ENCODE peak calls at places on chromosomes 7 and 10, in eight cellular contexts. One of them, this sample, is unnamed.

GRCh38 chr10:63829020-63829419 is 307.8 kb downstream of the REEP3 start:
- DNase-seq in colonic mucosa: no peak
- DNase-seq in A673: no peak
- DNase-seq in left ventricle myocardium inferior: no peak
- DNase-seq in kidney epithelial cell: no peak
- DNase-seq in HCT116: no peak
- DNase-seq in suprapubic skin: no peak
- DNase-seq in psoas muscle: no peak
- DNase-seq in this sample: no peak

GRCh38 chr7:33233659-33234058 is 104.3 kb downstream of the BBS9 start:
- DNase-seq in colonic mucosa: no peak
- DNase-seq in A673: no peak
- DNase-seq in left ventricle myocardium inferior: no peak
- DNase-seq in kidney epithelial cell: no peak
- DNase-seq in HCT116: no peak
- DNase-seq in suprapubic skin: no peak
- DNase-seq in psoas muscle: no peak
- DNase-seq in this sample: no peak

GRCh38 chr7:6709808-6710207 is 3.1 kb upstream of the ZNF12 start:
- DNase-seq in colonic mucosa: no peak
- DNase-seq in A673: peak; percentile 28
- DNase-seq in left ventricle myocardium inferior: no peak
- DNase-seq in kidney epithelial cell: no peak
- DNase-seq in HCT116: peak; percentile 34
- DNase-seq in suprapubic skin: no peak
- DNase-seq in psoas muscle: no peak
- DNase-seq in this sample: no peak

GRCh38 chr7:95805909-95806308 is 33.6 kb downstream of the DYNC1I1 start:
- DNase-seq in colonic mucosa: no peak
- DNase-seq in A673: no peak
- DNase-seq in left ventricle myocardium inferior: no peak
- DNase-seq in kidney epithelial cell: no peak
- DNase-seq in HCT116: no peak
- DNase-seq in suprapubic skin: no peak
- DNase-seq in psoas muscle: no peak
- DNase-seq in this sample: no peak

GRCh38 chr7:8913687-8914086 is 480.3 kb downstream of the NXPH1 start:
- DNase-seq in colonic mucosa: no peak
- DNase-seq in A673: no peak
- DNase-seq in left ventricle myocardium inferior: no peak
- DNase-seq in kidney epithelial cell: no peak
- DNase-seq in HCT116: no peak
- DNase-seq in suprapubic skin: no peak
- DNase-seq in psoas muscle: no peak
- DNase-seq in this sample: no peak

GRCh38 chr10:30755474-30755873 is 125.9 kb upstream of the LYZL2 start:
- DNase-seq in colonic mucosa: no peak
- DNase-seq in A673: no peak
- DNase-seq in left ventricle myocardium inferior: peak; percentile 64
- DNase-seq in kidney epithelial cell: no peak
- DNase-seq in HCT116: no peak
- DNase-seq in suprapubic skin: no peak
- DNase-seq in psoas muscle: no peak
- DNase-seq in this sample: peak; percentile 87

GRCh38 chr7:75966209-75966961 is 28.0 kb downstream of the TMEM120A start:
- DNase-seq in colonic mucosa: peak; percentile 42
- DNase-seq in A673: no peak
- DNase-seq in left ventricle myocardium inferior: peak; percentile 66
- DNase-seq in kidney epithelial cell: no peak
- DNase-seq in HCT116: no peak
- DNase-seq in suprapubic skin: peak; percentile 82
- DNase-seq in psoas muscle: peak; percentile 86
- DNase-seq in this sample: peak; percentile 49

GRCh38 chr10:35011771-35012191 is 78.4 kb downstream of the CUL2 start:
- DNase-seq in colonic mucosa: no peak
- DNase-seq in A673: no peak
- DNase-seq in left ventricle myocardium inferior: no peak
- DNase-seq in kidney epithelial cell: no peak
- DNase-seq in HCT116: no peak
- DNase-seq in suprapubic skin: no peak
- DNase-seq in psoas muscle: no peak
- DNase-seq in this sample: no peak

GRCh38 chr7:68958571-68958970 is 639.7 kb upstream of the AUTS2 start:
- DNase-seq in colonic mucosa: no peak
- DNase-seq in A673: no peak
- DNase-seq in left ventricle myocardium inferior: no peak
- DNase-seq in kidney epithelial cell: no peak
- DNase-seq in HCT116: no peak
- DNase-seq in suprapubic skin: no peak
- DNase-seq in psoas muscle: no peak
- DNase-seq in this sample: no peak

GRCh38 chr7:71442492-71443196 is 310.7 kb downstream of the GALNT17 start:
- DNase-seq in colonic mucosa: no peak
- DNase-seq in A673: no peak
- DNase-seq in left ventricle myocardium inferior: no peak
- DNase-seq in kidney epithelial cell: no peak
- DNase-seq in HCT116: no peak
- DNase-seq in suprapubic skin: peak; percentile 55
- DNase-seq in psoas muscle: no peak
- DNase-seq in this sample: no peak

GRCh38 chr7:73703985-73704639 is 15.4 kb downstream of the STX1A start:
- DNase-seq in colonic mucosa: peak; percentile 71
- DNase-seq in A673: peak; percentile 93
- DNase-seq in left ventricle myocardium inferior: peak; percentile 45
- DNase-seq in kidney epithelial cell: no peak
- DNase-seq in HCT116: no peak
- DNase-seq in suprapubic skin: no peak
- DNase-seq in psoas muscle: peak; percentile 73
- DNase-seq in this sample: no peak

GRCh38 chr7:79293655-79294142 is 159.8 kb downstream of the MAGI2 start:
- DNase-seq in colonic mucosa: peak; percentile 42
- DNase-seq in A673: no peak
- DNase-seq in left ventricle myocardium inferior: no peak
- DNase-seq in kidney epithelial cell: no peak
- DNase-seq in HCT116: no peak
- DNase-seq in suprapubic skin: no peak
- DNase-seq in psoas muscle: no peak
- DNase-seq in this sample: no peak

GRCh38 chr7:21960922-21961321 is 15.2 kb upstream of the CDCA7L start:
- DNase-seq in colonic mucosa: no peak
- DNase-seq in A673: no peak
- DNase-seq in left ventricle myocardium inferior: no peak
- DNase-seq in kidney epithelial cell: peak; percentile 61
- DNase-seq in HCT116: no peak
- DNase-seq in suprapubic skin: no peak
- DNase-seq in psoas muscle: no peak
- DNase-seq in this sample: peak; percentile 47

GRCh38 chr7:37952240-37952639 is 31.8 kb downstream of the EPDR1 start:
- DNase-seq in colonic mucosa: no peak
- DNase-seq in A673: no peak
- DNase-seq in left ventricle myocardium inferior: no peak
- DNase-seq in kidney epithelial cell: no peak
- DNase-seq in HCT116: no peak
- DNase-seq in suprapubic skin: no peak
- DNase-seq in psoas muscle: no peak
- DNase-seq in this sample: no peak

GRCh38 chr10:98030991-98031431 is 590 bp upstream of the CRTAC1 start:
- DNase-seq in colonic mucosa: no peak
- DNase-seq in A673: no peak
- DNase-seq in left ventricle myocardium inferior: no peak
- DNase-seq in kidney epithelial cell: no peak
- DNase-seq in HCT116: no peak
- DNase-seq in suprapubic skin: no peak
- DNase-seq in psoas muscle: no peak
- DNase-seq in this sample: no peak

GRCh38 chr10:31635415-31636065 is 293.1 kb downstream of the ARHGAP12 start:
- DNase-seq in colonic mucosa: no peak
- DNase-seq in A673: no peak
- DNase-seq in left ventricle myocardium inferior: no peak
- DNase-seq in kidney epithelial cell: no peak
- DNase-seq in HCT116: no peak
- DNase-seq in suprapubic skin: no peak
- DNase-seq in psoas muscle: no peak
- DNase-seq in this sample: no peak

DNA sequence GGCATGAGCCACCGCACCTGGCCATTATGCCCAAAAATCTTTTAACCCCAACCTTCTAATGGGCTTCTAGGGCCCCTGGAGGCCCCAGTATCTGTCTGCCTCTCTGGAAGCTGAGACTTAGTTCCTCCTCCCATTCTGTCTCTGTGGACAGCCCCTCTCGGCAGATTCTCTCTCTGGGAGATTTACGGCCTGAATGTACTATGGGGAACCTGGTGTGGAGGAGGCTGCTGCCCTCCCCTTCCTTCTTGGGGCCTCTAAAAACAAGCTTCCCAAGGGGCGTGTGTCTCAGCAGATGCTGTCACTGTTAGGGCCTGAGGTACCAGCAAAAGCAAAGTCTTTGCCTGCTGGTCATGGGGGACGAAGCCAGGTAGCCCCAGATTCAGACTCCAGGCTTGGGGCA is 35.8 kb upstream of the PRKAR1B start:
- DNase-seq in colonic mucosa: no peak
- DNase-seq in A673: no peak
- DNase-seq in left ventricle myocardium inferior: no peak
- DNase-seq in kidney epithelial cell: no peak
- DNase-seq in HCT116: no peak
- DNase-seq in suprapubic skin: no peak
- DNase-seq in psoas muscle: no peak
- DNase-seq in this sample: no peak
- H3K27me3 ChIP-seq in colonic mucosa: no peaks in the 10 kb centered on the region
- H3K27me3 ChIP-seq in A673: no peaks in the 10 kb centered on the region
- H3K27me3 ChIP-seq in left ventricle myocardium inferior: no peaks in the 10 kb centered on the region
- H3K27me3 ChIP-seq in kidney epithelial cell: no peaks in the 10 kb centered on the region
- H3K27me3 ChIP-seq in HCT116: no peaks in the 10 kb centered on the region
- H3K27me3 ChIP-seq in suprapubic skin: no peaks in the 10 kb centered on the region
- H3K27me3 ChIP-seq in psoas muscle: no peaks in the 10 kb centered on the region
- H3K27me3 ChIP-seq in this sample: no peaks in the 10 kb centered on the region

GRCh38 chr7:158357106-158357897 is 230.3 kb downstream of the PTPRN2 start:
- DNase-seq in colonic mucosa: no peak
- DNase-seq in A673: no peak
- DNase-seq in left ventricle myocardium inferior: no peak
- DNase-seq in kidney epithelial cell: no peak
- DNase-seq in HCT116: no peak
- DNase-seq in suprapubic skin: no peak
- DNase-seq in psoas muscle: no peak
- DNase-seq in this sample: no peak
- TF ChIP-seq CTCF in colonic mucosa: no peak
- TF ChIP-seq CTCF in A673: no peak
- TF ChIP-seq CTCF in left ventricle myocardium inferior: no peak
- TF ChIP-seq CTCF in kidney epithelial cell: no peak
- TF ChIP-seq CTCF in HCT116: no peak
- TF ChIP-seq CTCF in suprapubic skin: no peak
- TF ChIP-seq CTCF in psoas muscle: no peak
- TF ChIP-seq CTCF in this sample: no peak

DNA sequence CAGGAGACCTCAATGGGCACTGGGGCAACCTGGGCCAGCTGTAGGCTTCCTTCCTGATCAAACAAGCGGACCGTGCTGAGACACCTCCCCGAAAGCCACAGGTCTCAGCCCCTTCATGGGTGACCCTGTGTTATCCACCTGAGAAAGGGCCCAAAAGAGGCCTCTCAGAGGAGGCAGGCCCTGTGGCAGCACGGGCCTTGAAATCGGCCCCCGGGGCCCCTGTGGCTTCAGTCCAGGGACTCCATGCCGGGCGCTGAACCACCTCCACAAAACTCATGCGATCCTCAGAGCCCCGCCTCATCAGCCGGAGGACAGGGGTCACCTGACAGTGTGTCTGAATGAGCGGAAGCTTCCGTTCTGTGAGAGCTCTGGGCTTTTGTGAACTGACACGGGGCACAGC is 307.1 kb downstream of the PAXIP1 start:
- DNase-seq in colonic mucosa: no peak
- DNase-seq in A673: no peak
- DNase-seq in left ventricle myocardium inferior: no peak
- DNase-seq in kidney epithelial cell: no peak
- DNase-seq in HCT116: no peak
- DNase-seq in suprapubic skin: no peak
- DNase-seq in psoas muscle: no peak
- DNase-seq in this sample: no peak
- H3K27me3 ChIP-seq in colonic mucosa: no peaks in the 10 kb centered on the region
- H3K27me3 ChIP-seq in A673: no peaks in the 10 kb centered on the region
- H3K27me3 ChIP-seq in left ventricle myocardium inferior: peaks cover 27% of the 10 kb centered on the region
- H3K27me3 ChIP-seq in kidney epithelial cell: no peaks in the 10 kb centered on the region
- H3K27me3 ChIP-seq in HCT116: no peaks in the 10 kb centered on the region
- H3K27me3 ChIP-seq in suprapubic skin: no peaks in the 10 kb centered on the region
- H3K27me3 ChIP-seq in psoas muscle: no peaks in the 10 kb centered on the region
- H3K27me3 ChIP-seq in this sample: no peaks in the 10 kb centered on the region

GRCh38 chr7:140640727-140641531 is at the start of gene DENND2A:
- DNase-seq in colonic mucosa: peak; percentile 70
- DNase-seq in A673: no peak
- DNase-seq in left ventricle myocardium inferior: peak; percentile 84
- DNase-seq in kidney epithelial cell: no peak
- DNase-seq in HCT116: no peak
- DNase-seq in suprapubic skin: peak; percentile 83
- DNase-seq in psoas muscle: peak; percentile 84
- DNase-seq in this sample: no peak

GRCh38 chr7:140639366-140640053 is 1.1 kb downstream of the DENND2A start:
- DNase-seq in colonic mucosa: no peak
- DNase-seq in A673: peak; percentile 56
- DNase-seq in left ventricle myocardium inferior: no peak
- DNase-seq in kidney epithelial cell: no peak
- DNase-seq in HCT116: no peak
- DNase-seq in suprapubic skin: no peak
- DNase-seq in psoas muscle: peak; percentile 76
- DNase-seq in this sample: peak; percentile 66

GRCh38 chr7:140640060-140640611 is 477 bp downstream of the DENND2A start:
- DNase-seq in colonic mucosa: no peak
- DNase-seq in A673: no peak
- DNase-seq in left ventricle myocardium inferior: peak; percentile 60
- DNase-seq in kidney epithelial cell: no peak
- DNase-seq in HCT116: no peak
- DNase-seq in suprapubic skin: peak; percentile 81
- DNase-seq in psoas muscle: peak; percentile 68
- DNase-seq in this sample: no peak

GRCh38 chr7:140635821-140636220 is 4.8 kb downstream of the DENND2A start:
- DNase-seq in colonic mucosa: no peak
- DNase-seq in A673: no peak
- DNase-seq in left ventricle myocardium inferior: no peak
- DNase-seq in kidney epithelial cell: no peak
- DNase-seq in HCT116: no peak
- DNase-seq in suprapubic skin: no peak
- DNase-seq in psoas muscle: no peak
- DNase-seq in this sample: no peak

DNA sequence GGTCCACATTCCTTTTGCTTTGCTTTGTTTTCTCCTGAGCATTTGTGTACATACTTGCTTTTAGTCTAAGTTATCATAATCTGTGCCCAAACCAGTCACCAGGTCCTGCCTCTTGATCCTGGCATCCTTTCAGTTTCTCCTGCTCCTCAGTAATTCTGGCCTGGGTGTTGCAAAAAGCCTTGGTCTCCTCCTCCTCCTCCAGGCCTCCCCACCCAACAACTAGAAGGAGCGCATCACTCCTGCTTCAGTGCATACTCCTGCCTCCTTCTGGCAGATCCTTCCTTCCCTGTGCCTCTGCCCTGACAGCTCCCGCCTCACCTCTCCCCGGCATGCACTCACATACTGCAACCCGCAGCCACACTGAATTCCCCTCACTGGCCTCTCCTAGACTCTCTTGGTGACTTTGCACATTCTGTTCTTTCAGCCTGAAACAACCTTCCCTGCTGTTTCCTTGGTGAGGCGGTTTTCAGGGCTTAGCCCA is 2.3 kb downstream of the DENND2A start:
- DNase-seq in colonic mucosa: no peak
- DNase-seq in A673: no peak
- DNase-seq in left ventricle myocardium inferior: no peak
- DNase-seq in kidney epithelial cell: no peak
- DNase-seq in HCT116: no peak
- DNase-seq in suprapubic skin: peak; percentile 84
- DNase-seq in psoas muscle: peak; percentile 54
- DNase-seq in this sample: no peak
- TF ChIP-seq CTCF in colonic mucosa: no peak
- TF ChIP-seq CTCF in A673: no peak
- TF ChIP-seq CTCF in left ventricle myocardium inferior: no peak
- TF ChIP-seq CTCF in kidney epithelial cell: peak; percentile 26
- TF ChIP-seq CTCF in HCT116: no peak
- TF ChIP-seq CTCF in suprapubic skin: no peak
- TF ChIP-seq CTCF in psoas muscle: no peak
- TF ChIP-seq CTCF in this sample: peak; percentile 53

This sample was measured in BJ.